ENCODE peak calls at places on chromosome 22, in eight cellular contexts. P, H, S, X, O, G, F and W are unnamed samples.

GRCh38 chr22:48712558-48712957 is 1115.1 kb downstream of the BRD1 start:
- DNase-seq in O (no peak), G (no peak), H (no peak), F (no peak), S (no peak), P (no peak), X (no peak), W (no peak)

GRCh38 chr22:43431821-43432554 is 20.2 kb downstream of the MPPED1 start:
- DNase-seq in H (no peak), G (no peak), F (no peak), S (no peak), P (no peak), O (no peak), X (no peak), W (no peak)

GRCh38 chr22:35634981-35635540 is 13.2 kb upstream of the APOL6 start:
- DNase-seq in O (no peak), F (no peak), S (no peak), H (no peak), P (no peak), X (no peak), G (peak), W (no peak)

GRCh38 chr22:17091851-17092250 is 7.1 kb downstream of the IL17RA start:
- DNase-seq in P (no peak), F (no peak), O (no peak), G (no peak), S (no peak), H (no peak), X (no peak), W (no peak)

GRCh38 chr22:32142600-32142999 is 16.5 kb downstream of the C22orf42 start:
- DNase-seq in S (no peak), H (no peak), P (no peak), F (no peak), X (no peak), O (no peak), G (no peak), W (no peak)

GRCh38 chr22:48318575-48319320 is 1508.9 kb downstream of the BRD1 start:
- DNase-seq in S (no peak), X (no peak), G (no peak), O (no peak), P (no peak), H (no peak), F (no peak), W (no peak)

GRCh38 chr22:50731811-50732624 is 6.0 kb upstream of the ACR start:
- DNase-seq in H (peak), S (peak), G (peak), X (no peak), F (no peak), O (peak), P (no peak), W (peak)

GRCh38 chr22:25834490-25834889 is 92.5 kb downstream of the MYO18B start:
- DNase-seq in O (no peak), P (no peak), G (no peak), H (no peak), X (no peak), S (no peak), F (no peak), W (no peak)

GRCh38 chr22:32583921-32584335 is 109.3 kb downstream of the FBXO7 start:
- DNase-seq in H (peak), F (no peak), S (peak), O (no peak), G (no peak), X (no peak), P (no peak), W (no peak)

GRCh38 chr22:39148727-39149535 is 3.5 kb downstream of the CBX7 start:
- DNase-seq in O (peak), H (no peak), F (peak), S (no peak), X (no peak), G (no peak), P (no peak), W (peak)

GRCh38 chr22:20794132-20794990 is 20.4 kb downstream of the SERPIND1 start:
- DNase-seq in F (no peak), H (no peak), O (no peak), S (no peak), X (no peak), P (no peak), G (no peak), W (no peak)

GRCh38 chr22:39617761-39618757 is 47.5 kb downstream of the CACNA1I start:
- DNase-seq in S (no peak), P (no peak), O (no peak), H (no peak), G (no peak), F (no peak), X (no peak), W (no peak)